ENCODE peak calls at places on chromosomes 13 and 19, in four cellular contexts. A is heart right ventricle, X is uterus, L is stomach. Q is an unnamed sample. For H3K4me1, the result is how much of the 10 kb centered on the place peaks cover.

GRCh38 chr19:344625-345319 is at the start of gene MIER2:
- DNase-seq in L (peak), X (peak), A (peak), Q (peak)

GRCh38 chr13:50241479-50241878 is 226.2 kb downstream of the KCNRG start:
- DNase-seq in X (no peak), L (no peak), A (no peak), Q (no peak)

GRCh38 chr19:40831502-40832430 is 18.5 kb downstream of the CYP2A6 start:
- DNase-seq in A (no peak), X (no peak), L (no peak), Q (peak)

GRCh38 chr19:10871711-10872550 is 578 bp downstream of the CARM1 start:
- DNase-seq in A (peak), L (peak), X (peak), Q (peak)

GRCh38 chr13:53336441-53337160 is 308.0 kb downstream of the OLFM4 start:
- DNase-seq in L (no peak), X (no peak), A (no peak), Q (peak)

GRCh38 chr13:37107868-37108267 is 2.4 kb upstream of the CSNK1A1L start:
- DNase-seq in L (no peak), X (no peak), A (no peak), Q (no peak)

GRCh38 chr19:53308339-53308811 is 25.2 kb upstream of the ZNF845 start:
- DNase-seq in X (no peak), A (no peak), L (no peak), Q (peak)

GRCh38 chr19:50850738-50851137 is 4.0 kb upstream of the KLK3 start:
- DNase-seq in X (no peak), L (no peak), A (no peak), Q (no peak)

GRCh38 chr13:109220631-109221030 is 565.8 kb downstream of the IRS2 start:
- DNase-seq in A (no peak), L (no peak), X (no peak), Q (no peak)

DNA sequence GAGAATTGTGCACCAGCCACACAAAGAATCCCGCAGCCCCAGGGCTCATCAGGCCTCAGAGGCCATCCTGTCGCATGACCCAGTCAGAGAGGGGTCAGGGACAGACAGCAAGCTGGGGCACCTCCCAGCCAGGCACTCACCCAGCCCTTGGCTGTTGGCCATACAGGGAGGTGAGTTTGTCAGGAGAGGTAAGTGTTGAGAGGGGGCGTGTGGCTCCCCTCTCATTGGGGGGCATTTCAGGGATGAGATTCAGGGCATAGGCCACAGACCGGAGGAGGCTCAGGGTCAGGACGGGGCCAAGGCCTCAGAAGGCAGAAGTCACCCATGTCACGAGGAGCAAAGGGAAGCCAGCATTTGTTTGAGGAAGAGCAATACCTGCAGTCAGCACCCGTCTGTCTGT is 37.1 kb downstream of the MYO9B start:
- DNase-seq in L (no peak), X (no peak), A (no peak), Q (peak)
- H3K4me1 ChIP-seq in L (under half), X (under half), A (under half), Q (under half)

GRCh38 chr19:30649934-30650614 is 277.9 kb downstream of the ZNF536 start:
- DNase-seq in A (peak), X (no peak), L (no peak), Q (no peak)
- H3K4me3 ChIP-seq in A (no peak), X (no peak), L (no peak), Q (no peak)

GRCh38 chr19:43754312-43754561 is 525 bp downstream of the SMG9 start:
- DNase-seq in L (no peak), X (no peak), A (no peak), Q (peak)
- H3K4me1 ChIP-seq in L (under half), X (under half), A (under half), Q (half or more)

GRCh38 chr19:45676851-45677263 is 8.8 kb downstream of the GIPR start:
- DNase-seq in X (no peak), A (no peak), L (peak), Q (peak)
- H3K4me3 ChIP-seq in X (no peak), A (peak), L (peak), Q (peak)

DNA sequence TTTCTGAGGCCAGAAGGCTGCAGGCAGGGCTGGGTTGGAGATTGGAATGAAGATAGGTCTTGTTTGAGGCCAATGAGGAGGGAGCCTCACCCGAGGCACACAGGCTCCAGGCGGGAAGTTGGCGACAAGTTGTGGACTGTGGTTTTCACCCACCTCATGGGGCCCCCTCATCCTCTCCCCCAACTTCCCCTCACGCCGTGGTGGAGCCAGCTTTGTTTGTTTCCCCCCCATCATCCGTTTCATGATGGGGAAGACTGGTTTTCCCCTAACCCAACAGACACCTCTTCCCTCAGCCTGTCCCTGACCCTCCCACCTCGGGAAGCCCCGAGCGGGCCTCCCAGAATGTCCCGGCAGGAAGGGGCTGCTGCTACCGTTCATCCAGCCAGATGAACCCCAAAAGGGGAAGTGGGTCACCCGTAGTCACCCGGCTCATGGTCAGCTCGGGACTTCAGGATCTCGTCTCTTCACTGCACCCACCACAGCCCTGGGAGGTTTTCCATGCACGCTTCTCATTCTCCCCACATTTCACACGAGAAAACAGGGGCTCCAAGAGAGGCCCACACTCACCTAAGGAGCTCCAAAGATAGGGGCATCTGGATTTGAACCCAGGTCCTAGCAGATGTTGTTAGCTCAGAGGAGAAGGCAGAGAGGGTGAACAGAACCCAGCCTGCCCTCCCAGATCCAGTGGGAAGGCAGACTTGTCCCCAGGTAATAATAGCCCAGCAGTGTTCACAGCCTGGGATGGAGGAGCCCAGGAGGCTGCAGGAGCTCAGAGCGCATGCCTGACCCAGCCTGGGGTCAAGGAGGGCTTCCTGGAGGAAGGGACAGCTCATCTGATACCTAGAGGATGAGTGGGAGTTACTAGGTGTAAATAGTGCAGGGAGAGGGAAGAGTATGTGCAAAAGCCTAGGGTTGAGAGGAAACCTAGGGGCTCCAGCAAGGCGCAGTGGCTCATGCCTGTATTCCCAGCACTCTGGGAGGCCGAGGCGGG is 23.5 kb downstream of the CEACAM16 start:
- DNase-seq in L (no peak), X (no peak), A (no peak), Q (no peak)
- H3K4me1 ChIP-seq in L (half or more), X (under half), A (half or more), Q (under half)

Q was measured in osteoblast.